ENCODE peak calls at places on chromosome 3, in five cellular contexts. U is pancreas, S is SK-N-SH, D is AG09309, X is AG04450. I is an unnamed sample.

GRCh38 chr3:4985330-4986174 is 6.3 kb downstream of the BHLHE40 start:
- DNase-seq in U (peak; percentile 36), S (no peak), D (no peak), X (no peak), I (no peak)

GRCh38 chr3:100401674-100402036 is 316 bp downstream of the LNP1 start:
- DNase-seq in U (peak; percentile 23), S (peak; percentile 20), D (no peak), X (no peak), I (peak; percentile 47)

GRCh38 chr3:104066658-104067057 is 1300.1 kb upstream of the ALCAM start:
- DNase-seq in U (no peak), S (no peak), D (no peak), X (no peak), I (no peak)

GRCh38 chr3:7382293-7383033 is 521.5 kb downstream of the GRM7 start:
- DNase-seq in U (no peak), S (no peak), D (no peak), X (no peak), I (no peak)

GRCh38 chr3:46447535-46447934 is 17.2 kb downstream of the LTF start:
- DNase-seq in U (no peak), S (no peak), D (no peak), X (no peak), I (no peak)

GRCh38 chr3:147943265-147943945 is 534.2 kb downstream of the ZIC1 start:
- DNase-seq in U (no peak), S (no peak), D (peak; percentile 63), X (peak; percentile 71), I (no peak)

GRCh38 chr3:99509224-99509623 is 129.2 kb upstream of the COL8A1 start:
- DNase-seq in U (no peak), S (no peak), D (peak; percentile 54), X (peak; percentile 82), I (no peak)

GRCh38 chr3:128971421-128971820 is 22.5 kb downstream of the CFAP92 start:
- DNase-seq in U (no peak), S (no peak), D (no peak), X (no peak), I (no peak)

GRCh38 chr3:188362405-188362831 is 208.5 kb downstream of the LPP start:
- DNase-seq in U (no peak), S (no peak), D (peak; percentile 59), X (no peak), I (no peak)

GRCh38 chr3:52289747-52290595 is 2.3 kb downstream of the GLYCTK start:
- DNase-seq in U (peak; percentile 64), S (no peak), D (no peak), X (no peak), I (peak; percentile 89)

GRCh38 chr3:52289338-52289746 is 1.7 kb downstream of the GLYCTK start:
- DNase-seq in U (no peak), S (no peak), D (no peak), X (no peak), I (peak; percentile 85)

GRCh38 chr3:52286777-52287110 is 884 bp upstream of the GLYCTK start:
- DNase-seq in U (no peak), S (no peak), D (no peak), X (no peak), I (peak; percentile 87)

GRCh38 chr3:52290596-52291507 is 3.2 kb downstream of the GLYCTK start:
- DNase-seq in U (peak; percentile 24), S (no peak), D (no peak), X (no peak), I (no peak)

GRCh38 chr3:52288674-52289073 is 1.0 kb downstream of the GLYCTK start:
- DNase-seq in U (no peak), S (no peak), D (no peak), X (no peak), I (no peak)
- H3K4me3 ChIP-seq in U (no peak overlapping the region), S (peak overlapping the region; percentile 81), D (peak overlapping the region; percentile 97), X (peak overlapping the region; percentile 98), I (peak overlapping the region; percentile 89)

GRCh38 chr3:158103131-158103955 is 2.9 kb downstream of the SHOX2 start:
- DNase-seq in U (no peak), S (no peak), D (no peak), X (no peak), I (peak; percentile 61)
- H3K4me3 ChIP-seq in U (no peak overlapping the region), S (no peak overlapping the region), D (peak overlapping the region; percentile 31), X (no peak overlapping the region), I (no peak overlapping the region)

DNA sequence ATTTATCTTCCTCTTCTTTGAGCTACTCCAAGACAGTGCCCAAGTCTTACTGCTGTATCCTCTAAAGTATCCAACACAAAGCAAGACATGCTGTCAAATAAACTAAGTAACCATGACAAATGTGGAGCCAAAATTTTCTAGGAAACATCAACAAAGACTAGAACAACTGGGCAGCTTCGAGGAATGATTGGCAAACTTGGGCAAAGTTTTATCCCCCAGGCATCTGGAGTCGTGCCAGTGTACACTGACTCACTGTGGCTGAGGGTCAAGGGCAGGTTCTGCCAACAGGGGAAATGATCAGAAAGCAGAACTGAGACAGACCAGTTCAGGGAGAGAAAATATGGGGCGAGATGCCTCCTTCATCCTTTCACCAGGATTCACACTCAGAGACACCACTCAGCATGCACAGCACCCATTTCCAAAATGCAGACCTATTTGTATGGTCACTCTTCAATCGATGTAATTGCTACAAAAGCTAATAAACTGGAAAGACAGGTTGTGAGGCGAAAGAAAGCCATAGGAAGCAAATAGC is 65.8 kb downstream of the MB21D2 start:
- DNase-seq in U (peak; percentile 88), S (peak; percentile 46), D (no peak), X (no peak), I (peak; percentile 83)
- H3K4me3 ChIP-seq in U (no peak overlapping the region), S (no peak overlapping the region), D (no peak overlapping the region), X (no peak overlapping the region), I (no peak overlapping the region)

GRCh38 chr3:31979006-31979697 is 1.9 kb downstream of the OSBPL10 start:
- DNase-seq in U (no peak), S (no peak), D (no peak), X (no peak), I (no peak)
- H3K4me3 ChIP-seq in U (no peak overlapping the region), S (no peak overlapping the region), D (no peak overlapping the region), X (no peak overlapping the region), I (no peak overlapping the region)

DNA sequence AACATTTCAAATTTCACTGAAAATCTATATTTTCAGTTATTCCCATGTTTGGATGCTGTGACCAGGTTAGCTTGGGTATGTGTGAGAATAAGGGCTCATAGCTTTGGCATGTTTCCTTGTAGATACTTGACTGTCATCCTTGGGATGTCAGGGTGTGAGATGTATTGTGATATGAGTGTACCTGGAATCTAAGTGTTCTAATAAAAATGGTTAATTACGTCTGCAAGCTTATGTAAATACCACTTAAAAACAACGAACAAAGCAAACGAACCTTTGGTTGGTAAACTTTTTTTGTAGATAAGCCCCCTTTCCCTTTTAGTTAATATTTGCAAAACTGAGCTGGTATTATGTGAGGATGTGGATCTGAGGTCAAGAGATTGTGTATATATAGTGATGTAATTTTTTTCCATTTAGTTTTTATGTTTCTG is 63.5 kb downstream of the FNDC3B start:
- DNase-seq in U (no peak), S (no peak), D (no peak), X (no peak), I (no peak)
- H3K4me3 ChIP-seq in U (no peak overlapping the region), S (no peak overlapping the region), D (no peak overlapping the region), X (no peak overlapping the region), I (no peak overlapping the region)